ENCODE peak calls at places on chromosomes 13 and 19, in six cellular contexts. A is GM23248, I is GM23338, C is neuronal stem cell, V is hepatocyte, Y is fibroblast of lung. H is an unnamed sample.

GRCh38 chr19:798415-799075 is 1.3 kb downstream of the PTBP1 start:
- DNase-seq in A (peak; percentile 57), I (no peak), C (no peak), V (peak; percentile 71), Y (no peak), H (no peak)

GRCh38 chr13:29969286-29969685 is 118.9 kb upstream of the UBL3 start:
- DNase-seq in A (peak; percentile 93), I (no peak), C (no peak), V (no peak), Y (peak; percentile 39), H (no peak)

GRCh38 chr19:10544753-10545251 is 1.1 kb downstream of the ATG4D start:
- DNase-seq in A (no peak), I (peak; percentile 29), C (no peak), V (no peak), Y (no peak), H (no peak)

GRCh38 chr19:9037415-9038062 is 27.3 kb upstream of the MUC16 start:
- DNase-seq in A (no peak), I (no peak), C (no peak), V (no peak), Y (no peak), H (no peak)

GRCh38 chr13:64749301-64749700 is 2480.8 kb downstream of the PCDH9 start:
- DNase-seq in A (no peak), I (no peak), C (no peak), V (no peak), Y (no peak), H (no peak)

GRCh38 chr19:36182612-36183454 is 30.6 kb upstream of the COX7A1 start:
- DNase-seq in A (no peak), I (peak; percentile 84), C (no peak), V (peak; percentile 12), Y (no peak), H (no peak)

GRCh38 chr13:108377646-108378206 is 108.2 kb downstream of the TNFSF13B start:
- DNase-seq in A (no peak), I (no peak), C (no peak), V (no peak), Y (no peak), H (no peak)

GRCh38 chr13:75881109-75881775 is 245.1 kb downstream of the LMO7 start:
- DNase-seq in A (no peak), I (no peak), C (no peak), V (no peak), Y (peak; percentile 91), H (no peak)

GRCh38 chr19:7512400-7512851 is 3.5 kb upstream of the ZNF358 start:
- DNase-seq in A (no peak), I (peak; percentile 53), C (no peak), V (no peak), Y (no peak), H (no peak)

GRCh38 chr13:98606296-98606695 is 29.4 kb upstream of the STK24 start:
- DNase-seq in A (no peak), I (peak; percentile 41), C (no peak), V (no peak), Y (no peak), H (no peak)

GRCh38 chr13:103145476-103145875 is 79.3 kb upstream of the SLC10A2 start:
- DNase-seq in A (no peak), I (no peak), C (no peak), V (no peak), Y (no peak), H (no peak)

GRCh38 chr13:50650936-50651638 is 192.4 kb downstream of the DLEU7 start:
- DNase-seq in A (peak; percentile 19), I (no peak), C (no peak), V (peak; percentile 14), Y (peak; percentile 26), H (peak; percentile 21)

GRCh38 chr19:8194528-8195275 is 14.5 kb upstream of the CERS4 start:
- DNase-seq in A (no peak), I (no peak), C (no peak), V (no peak), Y (no peak), H (peak; percentile 34)

GRCh38 chr19:51607920-51608562 is 22.2 kb downstream of the SIGLEC5 start:
- DNase-seq in A (peak; percentile 83), I (peak; percentile 94), C (peak; percentile 30), V (peak; percentile 62), Y (peak; percentile 64), H (peak; percentile 40)

GRCh38 chr13:65336916-65337315 is 1893.2 kb downstream of the PCDH9 start:
- DNase-seq in A (no peak), I (no peak), C (no peak), V (no peak), Y (peak; percentile 95), H (no peak)

GRCh38 chr13:31925079-31925478 is 106.5 kb upstream of the FRY start:
- DNase-seq in A (no peak), I (no peak), C (no peak), V (no peak), Y (no peak), H (no peak)

GRCh38 chr19:28358604-28359003 is 854.3 kb downstream of the UQCRFS1 start:
- DNase-seq in A (no peak), I (peak; percentile 15), C (no peak), V (no peak), Y (no peak), H (no peak)

GRCh38 chr19:58407658-58408151 is 744 bp upstream of the ZNF584 start:
- DNase-seq in A (peak; percentile 54), I (peak; percentile 29), C (no peak), V (peak; percentile 46), Y (no peak), H (no peak)
- H3K4me3 ChIP-seq in A (peak overlapping the region; percentile 91), I (peak overlapping the region; percentile 94), C (peak overlapping the region; percentile 87), V (peak overlapping the region; percentile 61), Y (peak overlapping the region; percentile 87), H (peak overlapping the region; percentile 95)

GRCh38 chr19:5065717-5066116 is 96.8 kb downstream of the KDM4B start:
- DNase-seq in A (no peak), I (no peak), C (no peak), V (no peak), Y (no peak), H (no peak)
- H3K4me1 ChIP-seq in A (no peaks in the 10 kb centered on the region), I (peaks cover 9% of the 10 kb centered on the region), C (peaks cover 9% of the 10 kb centered on the region), V (no peaks in the 10 kb centered on the region), Y (no peaks in the 10 kb centered on the region), H (no peaks in the 10 kb centered on the region)

GRCh38 chr19:46090444-46090843 is 34.0 kb downstream of the IGFL3 start:
- DNase-seq in A (no peak), I (no peak), C (no peak), V (no peak), Y (no peak), H (no peak)

GRCh38 chr19:46082728-46083050 is 41.8 kb downstream of the IGFL3 start:
- DNase-seq in A (peak; percentile 79), I (no peak), C (no peak), V (no peak), Y (no peak), H (no peak)

GRCh38 chr19:46089432-46089831 is 35.1 kb downstream of the IGFL3 start:
- DNase-seq in A (no peak), I (no peak), C (no peak), V (no peak), Y (no peak), H (no peak)

GRCh38 chr19:46085888-46086287 is 38.6 kb downstream of the IGFL3 start:
- DNase-seq in A (no peak), I (no peak), C (no peak), V (no peak), Y (no peak), H (no peak)

DNA sequence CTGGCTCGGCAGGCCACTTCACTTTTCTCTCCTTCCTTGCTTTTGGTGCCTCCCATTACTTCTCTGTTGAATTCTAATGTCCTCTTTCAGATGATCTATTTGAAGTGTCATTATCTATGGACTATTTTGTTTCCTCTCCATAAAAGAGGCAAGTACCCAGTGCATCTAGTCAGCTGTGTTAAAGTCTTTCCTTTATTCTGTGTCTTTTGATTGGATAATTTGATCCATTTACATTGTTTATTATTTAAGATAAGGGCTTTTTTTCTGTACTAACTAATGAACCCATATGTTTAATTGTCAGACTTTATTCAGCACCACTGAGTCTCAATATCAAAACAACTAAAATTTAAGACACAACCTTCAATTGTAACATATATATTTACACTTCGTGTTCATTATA is 36.4 kb downstream of the IGFL3 start:
- DNase-seq in A (no peak), I (no peak), C (no peak), V (no peak), Y (no peak), H (no peak)
- H3K4me2 ChIP-seq in A (no peak overlapping the region), I (no peak overlapping the region), C (no peak overlapping the region), V (no peak overlapping the region), Y (no peak overlapping the region), H (no peak overlapping the region)

DNA sequence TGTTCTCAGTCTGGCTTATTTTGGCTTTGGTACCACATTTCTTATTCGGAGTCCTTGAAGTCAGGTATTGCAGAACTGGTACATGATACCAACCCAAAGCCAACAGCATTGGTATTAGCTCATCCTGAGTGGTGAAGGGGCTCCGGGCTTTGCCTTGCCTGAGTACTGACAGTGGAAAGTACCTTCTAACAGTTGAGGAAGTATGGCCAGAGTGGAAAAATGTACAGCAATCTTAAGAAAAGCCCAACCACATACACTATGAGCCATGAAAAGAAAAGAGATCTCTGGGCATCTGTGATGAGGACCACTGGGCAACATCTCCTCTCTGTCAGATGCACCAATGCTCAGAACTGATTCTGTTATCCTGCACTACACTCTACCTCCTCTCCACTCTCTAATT is 8.3 kb downstream of the LCP1 start:
- DNase-seq in A (no peak), I (no peak), C (no peak), V (no peak), Y (no peak), H (no peak)
- H3K4me3 ChIP-seq in A (no peak overlapping the region), I (no peak overlapping the region), C (no peak overlapping the region), V (no peak overlapping the region), Y (no peak overlapping the region), H (no peak overlapping the region)

H was measured in MM.1S.